ENCODE peak calls at places on chromosome 16, in four cellular contexts. One of them, this sample, is unnamed.

GRCh38 chr16:85234310-85235235 is 122.3 kb upstream of the CIBAR2 start:
- DNase-seq in body of pancreas: peak
- DNase-seq in transverse colon: peak
- DNase-seq in HCT116: no peak
- DNase-seq in this sample: peak

GRCh38 chr16:85308585-85309540 is 196.6 kb upstream of the CIBAR2 start:
- DNase-seq in HCT116: no peak
- DNase-seq in transverse colon: no peak
- DNase-seq in body of pancreas: no peak
- DNase-seq in this sample: no peak

GRCh38 chr16:84036131-84036530 is 6.5 kb downstream of the SLC38A8 start:
- DNase-seq in body of pancreas: no peak
- DNase-seq in transverse colon: no peak
- DNase-seq in HCT116: no peak
- DNase-seq in this sample: no peak

GRCh38 chr16:56965149-56965938 is 3.6 kb downstream of the CETP start:
- DNase-seq in transverse colon: no peak
- DNase-seq in body of pancreas: no peak
- DNase-seq in HCT116: no peak
- DNase-seq in this sample: no peak

GRCh38 chr16:89422527-89422904 is 67.8 kb downstream of the ANKRD11 start:
- DNase-seq in HCT116: no peak
- DNase-seq in body of pancreas: no peak
- DNase-seq in transverse colon: no peak
- DNase-seq in this sample: no peak

GRCh38 chr16:49534901-49535300 is 161.3 kb downstream of the C16orf78 start:
- DNase-seq in HCT116: no peak
- DNase-seq in transverse colon: no peak
- DNase-seq in body of pancreas: no peak
- DNase-seq in this sample: no peak

GRCh38 chr16:77553130-77553529 is 118.3 kb upstream of the ADAMTS18 start:
- DNase-seq in body of pancreas: no peak
- DNase-seq in transverse colon: no peak
- DNase-seq in HCT116: no peak
- DNase-seq in this sample: peak

GRCh38 chr16:24890746-24891145 is 45.0 kb downstream of the SLC5A11 start:
- DNase-seq in transverse colon: no peak
- DNase-seq in body of pancreas: no peak
- DNase-seq in HCT116: no peak
- DNase-seq in this sample: no peak

GRCh38 chr16:56886826-56887225 is 21.8 kb downstream of the SLC12A3 start:
- DNase-seq in body of pancreas: no peak
- DNase-seq in HCT116: no peak
- DNase-seq in transverse colon: no peak
- DNase-seq in this sample: no peak

GRCh38 chr16:17358846-17359245 is 111.9 kb downstream of the XYLT1 start:
- DNase-seq in body of pancreas: no peak
- DNase-seq in transverse colon: no peak
- DNase-seq in HCT116: no peak
- DNase-seq in this sample: no peak

GRCh38 chr16:78505544-78506371 is 406.3 kb downstream of the WWOX start:
- DNase-seq in body of pancreas: peak
- DNase-seq in transverse colon: peak
- DNase-seq in HCT116: no peak
- DNase-seq in this sample: peak

GRCh38 chr16:53912155-53912554 is 208.2 kb downstream of the FTO start:
- DNase-seq in body of pancreas: no peak
- DNase-seq in HCT116: no peak
- DNase-seq in transverse colon: no peak
- DNase-seq in this sample: no peak

GRCh38 chr16:53404959-53405358 is 29.3 kb upstream of the RBL2 start:
- DNase-seq in body of pancreas: no peak
- DNase-seq in HCT116: no peak
- DNase-seq in transverse colon: no peak
- DNase-seq in this sample: no peak

GRCh38 chr16:2486645-2487516 is 12.0 kb downstream of the TBC1D24 start:
- DNase-seq in body of pancreas: peak
- DNase-seq in HCT116: no peak
- DNase-seq in transverse colon: peak
- DNase-seq in this sample: peak

GRCh38 chr16:55811811-55812210 is 21.1 kb downstream of the CES1 start:
- DNase-seq in HCT116: no peak
- DNase-seq in body of pancreas: no peak
- DNase-seq in transverse colon: no peak
- DNase-seq in this sample: no peak

GRCh38 chr16:88298166-88298881 is 84.4 kb upstream of the ZNF469 start:
- DNase-seq in transverse colon: no peak
- DNase-seq in HCT116: no peak
- DNase-seq in body of pancreas: no peak
- DNase-seq in this sample: peak

GRCh38 chr16:66324785-66325184 is 41.7 kb upstream of the CDH5 start:
- DNase-seq in body of pancreas: no peak
- DNase-seq in transverse colon: no peak
- DNase-seq in HCT116: peak
- DNase-seq in this sample: no peak

GRCh38 chr16:53629607-53630312 is 73.9 kb downstream of the RPGRIP1L start:
- DNase-seq in body of pancreas: peak
- DNase-seq in transverse colon: no peak
- DNase-seq in HCT116: no peak
- DNase-seq in this sample: no peak

GRCh38 chr16:83942815-83943515 is 10.1 kb upstream of the OSGIN1 start:
- DNase-seq in body of pancreas: no peak
- DNase-seq in transverse colon: no peak
- DNase-seq in HCT116: no peak
- DNase-seq in this sample: no peak

GRCh38 chr16:13503960-13504635 is 415.9 kb upstream of the ERCC4 start:
- DNase-seq in transverse colon: no peak
- DNase-seq in body of pancreas: no peak
- DNase-seq in HCT116: no peak
- DNase-seq in this sample: no peak

GRCh38 chr16:28990375-28991040 is 5.7 kb downstream of the LAT start:
- DNase-seq in transverse colon: no peak
- DNase-seq in body of pancreas: no peak
- DNase-seq in HCT116: no peak
- DNase-seq in this sample: no peak

GRCh38 chr16:79891458-79891857 is 290.9 kb upstream of the MAF start:
- DNase-seq in body of pancreas: no peak
- DNase-seq in HCT116: no peak
- DNase-seq in transverse colon: no peak
- DNase-seq in this sample: no peak

GRCh38 chr16:79895917-79896203 is 295.3 kb upstream of the MAF start:
- DNase-seq in body of pancreas: no peak
- DNase-seq in HCT116: no peak
- DNase-seq in transverse colon: no peak
- DNase-seq in this sample: no peak

GRCh38 chr16:79893445-79893844 is 292.9 kb upstream of the MAF start:
- DNase-seq in body of pancreas: no peak
- DNase-seq in HCT116: no peak
- DNase-seq in transverse colon: no peak
- DNase-seq in this sample: no peak

GRCh38 chr16:79895053-79895916 is 294.7 kb upstream of the MAF start:
- DNase-seq in body of pancreas: no peak
- DNase-seq in transverse colon: no peak
- DNase-seq in HCT116: no peak
- DNase-seq in this sample: no peak

GRCh38 chr16:79892278-79892677 is 291.7 kb upstream of the MAF start:
- DNase-seq in body of pancreas: no peak
- DNase-seq in transverse colon: no peak
- DNase-seq in HCT116: no peak
- DNase-seq in this sample: no peak
- TF ChIP-seq POLR2A in body of pancreas: no peak
- TF ChIP-seq POLR2A in transverse colon: no peak
- TF ChIP-seq POLR2A in HCT116: no peak
- TF ChIP-seq POLR2A in this sample: no peak

DNA sequence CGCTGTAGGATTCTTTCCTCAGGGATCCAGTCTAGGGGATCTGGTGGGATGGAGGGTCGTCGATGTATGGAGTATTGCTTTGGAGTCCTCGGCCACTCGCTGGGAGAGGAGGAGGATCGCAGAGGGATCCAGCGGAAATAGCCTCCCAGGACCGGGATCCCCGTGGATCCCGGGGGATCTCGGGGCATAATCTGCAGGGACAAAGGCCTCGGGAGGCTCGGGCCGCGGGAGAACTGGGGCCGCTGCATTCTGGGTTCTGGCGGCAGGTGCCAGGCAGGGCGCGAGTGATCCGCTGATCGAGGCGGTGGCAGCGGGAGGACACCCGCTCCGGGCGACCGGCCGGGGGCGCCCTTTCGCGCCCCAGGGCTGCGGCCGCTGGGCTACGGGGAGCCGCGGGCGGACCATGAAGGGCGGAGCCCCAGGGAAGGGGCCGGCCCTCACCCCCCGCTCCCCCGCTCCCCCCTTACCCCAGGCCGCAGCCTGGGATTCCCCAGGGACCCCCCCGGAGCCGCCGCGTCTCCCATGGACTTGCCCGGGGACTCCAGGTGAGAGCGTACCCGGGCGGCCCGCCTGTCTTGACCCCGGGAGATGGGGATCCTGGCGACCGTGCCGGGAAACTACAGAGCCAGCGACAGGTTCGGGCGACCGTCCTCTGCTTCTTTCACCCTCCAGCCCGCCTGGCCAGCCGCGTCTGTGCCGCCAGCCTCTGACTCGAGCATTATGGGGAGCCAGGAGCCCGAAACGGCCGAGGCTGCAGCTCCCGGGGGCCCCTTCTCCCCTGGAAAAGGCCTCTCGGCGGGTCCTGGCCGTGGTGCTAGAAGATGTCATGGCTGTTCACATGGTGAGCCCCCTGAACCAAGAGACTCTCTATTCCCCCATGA is 604 bp downstream of the PRR14 start:
- DNase-seq in HCT116: no peak
- DNase-seq in transverse colon: peak
- DNase-seq in body of pancreas: peak
- DNase-seq in this sample: peak
- TF ChIP-seq POLR2A in HCT116: no peak
- TF ChIP-seq POLR2A in transverse colon: peak
- TF ChIP-seq POLR2A in body of pancreas: peak
- TF ChIP-seq POLR2A in this sample: no peak

GRCh38 chr16:16148755-16149154 is 74.5 kb downstream of the ABCC6 start:
- DNase-seq in body of pancreas: peak
- DNase-seq in transverse colon: no peak
- DNase-seq in HCT116: no peak
- DNase-seq in this sample: no peak

GRCh38 chr16:16149710-16150116 is 73.6 kb downstream of the ABCC6 start:
- DNase-seq in transverse colon: no peak
- DNase-seq in body of pancreas: peak
- DNase-seq in HCT116: no peak
- DNase-seq in this sample: no peak

GRCh38 chr16:16151315-16151714 is 72.0 kb downstream of the ABCC6 start:
- DNase-seq in body of pancreas: no peak
- DNase-seq in HCT116: no peak
- DNase-seq in transverse colon: no peak
- DNase-seq in this sample: no peak

GRCh38 chr16:16150878-16151152 is 72.5 kb downstream of the ABCC6 start:
- DNase-seq in HCT116: no peak
- DNase-seq in transverse colon: no peak
- DNase-seq in body of pancreas: no peak
- DNase-seq in this sample: no peak

DNA sequence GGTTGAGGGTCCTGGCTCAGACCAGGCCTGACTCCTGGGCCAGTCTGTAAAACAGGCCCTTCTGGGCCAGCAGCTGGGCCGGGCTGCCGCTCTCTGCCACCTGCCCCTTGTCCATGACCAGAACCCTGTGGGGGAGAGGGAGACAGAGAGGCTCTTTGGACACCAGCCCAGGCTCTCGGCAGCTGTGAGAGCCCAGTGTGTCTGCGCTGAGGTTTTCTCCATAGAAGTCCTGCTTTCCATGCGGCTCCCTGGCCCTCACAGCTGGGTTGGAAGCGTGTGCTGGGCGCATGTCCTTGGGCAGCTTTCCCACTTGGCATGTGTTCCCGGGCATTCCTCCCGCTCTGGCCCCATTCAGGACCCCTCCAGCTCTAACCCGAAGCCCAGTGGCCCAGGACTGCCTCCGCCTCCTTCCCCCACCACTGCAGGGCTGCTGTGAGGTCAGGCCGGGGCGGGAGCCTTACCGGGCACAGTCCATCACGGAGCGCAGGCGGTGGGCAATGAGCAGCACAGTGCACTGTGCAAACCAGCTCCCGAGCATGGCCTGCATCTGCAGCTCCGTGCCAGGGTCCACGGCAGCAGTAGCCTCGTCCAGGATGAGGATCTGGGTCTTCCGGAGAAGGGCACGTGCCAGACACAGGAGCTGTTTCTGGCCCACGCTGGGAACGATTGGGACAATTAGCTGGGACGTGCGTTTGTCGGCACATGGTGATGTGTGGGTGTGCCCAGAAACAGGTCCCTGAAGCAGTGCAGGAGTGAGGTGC is 73.0 kb downstream of the ABCC6 start:
- DNase-seq in body of pancreas: peak
- DNase-seq in transverse colon: peak
- DNase-seq in HCT116: no peak
- DNase-seq in this sample: peak
- TF ChIP-seq POLR2A in body of pancreas: peak
- TF ChIP-seq POLR2A in transverse colon: no peak
- TF ChIP-seq POLR2A in HCT116: no peak
- TF ChIP-seq POLR2A in this sample: no peak

GRCh38 chr16:721765-722481 is 977 bp downstream of the ANTKMT start:
- DNase-seq in transverse colon: no peak
- DNase-seq in body of pancreas: no peak
- DNase-seq in HCT116: no peak
- DNase-seq in this sample: no peak

GRCh38 chr16:722835-723633 is 2.1 kb downstream of the ANTKMT start:
- DNase-seq in HCT116: no peak
- DNase-seq in body of pancreas: no peak
- DNase-seq in transverse colon: no peak
- DNase-seq in this sample: no peak

GRCh38 chr16:720507-720989 is 398 bp upstream of the ANTKMT start:
- DNase-seq in HCT116: no peak
- DNase-seq in body of pancreas: peak
- DNase-seq in transverse colon: peak
- DNase-seq in this sample: peak

GRCh38 chr16:719815-720506 is 985 bp upstream of the ANTKMT start:
- DNase-seq in transverse colon: peak
- DNase-seq in body of pancreas: no peak
- DNase-seq in HCT116: no peak
- DNase-seq in this sample: no peak

DNA sequence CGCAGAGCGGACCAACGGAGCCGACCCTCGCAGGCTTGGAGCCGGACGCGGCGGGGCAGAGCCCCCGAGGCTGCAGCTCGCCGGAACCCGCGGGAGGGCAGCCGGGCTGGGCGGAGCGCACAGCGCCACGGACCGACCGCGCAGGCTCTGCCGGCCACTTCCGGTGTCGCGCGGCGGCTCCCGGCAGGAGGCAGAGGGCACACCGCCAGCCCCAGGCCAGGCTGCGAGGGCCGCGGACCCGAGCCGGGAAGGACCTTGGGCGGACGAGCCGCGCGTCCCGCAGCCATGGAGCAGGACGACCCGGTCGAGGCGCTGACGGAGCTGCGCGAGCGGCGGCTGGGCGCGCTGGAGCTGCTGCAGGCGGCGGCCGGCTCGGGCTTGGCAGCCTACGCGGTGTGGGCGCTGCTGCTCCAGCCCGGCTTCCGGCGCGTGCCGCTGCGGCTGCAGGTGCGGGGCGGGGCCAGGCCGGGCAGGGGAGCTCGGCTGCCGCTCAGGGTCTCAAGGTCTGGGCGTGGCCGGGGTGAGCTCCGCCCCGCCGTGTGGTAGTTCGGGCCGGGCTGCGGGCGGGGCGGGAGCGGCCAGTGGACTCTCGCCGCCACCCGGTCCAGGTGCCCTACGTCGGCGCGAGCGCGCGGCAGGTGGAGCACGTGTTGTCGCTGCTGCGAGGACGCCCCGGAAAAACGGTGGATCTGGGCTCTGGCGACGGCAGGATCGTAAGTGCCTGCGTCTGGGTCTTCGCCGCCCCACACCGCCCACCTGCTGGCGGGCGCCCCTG is at the start of gene ANTKMT:
- DNase-seq in body of pancreas: peak
- DNase-seq in transverse colon: peak
- DNase-seq in HCT116: no peak
- DNase-seq in this sample: peak
- TF ChIP-seq POLR2A in body of pancreas: peak
- TF ChIP-seq POLR2A in transverse colon: no peak
- TF ChIP-seq POLR2A in HCT116: peak
- TF ChIP-seq POLR2A in this sample: no peak